ENCODE peak calls at places on chromosomes 4 and X, in four cellular contexts. S is fibroblast of pulmonary artery, E is tibial nerve, Q is AG04450. P is an unnamed sample.

GRCh38 chr4:47526281-47526680 is 41.2 kb downstream of the ATP10D start:
- DNase-seq in Q (no peak), S (no peak), E (no peak), P (no peak)

GRCh38 chr4:174222266-174222872 is 61.1 kb downstream of the FBXO8 start:
- DNase-seq in E (no peak), Q (no peak), S (peak; percentile 56), P (no peak)

GRCh38 chrX:77953708-77954107 is 15.7 kb downstream of the PGAM4 start:
- DNase-seq in S (no peak), E (no peak), Q (no peak), P (no peak)

GRCh38 chr4:173272987-173273386 is 61.2 kb downstream of the HMGB2 start:
- DNase-seq in E (no peak), S (peak; percentile 72), Q (peak; percentile 53), P (no peak)

GRCh38 chrX:56833626-56834025 is 104.6 kb downstream of the NBDY start:
- DNase-seq in E (no peak), Q (no peak), S (peak; percentile 39), P (no peak)

GRCh38 chrX:108186811-108187210 is 95.2 kb downstream of the ATG4A start:
- DNase-seq in Q (peak; percentile 45), E (no peak), S (peak; percentile 69), P (no peak)

GRCh38 chr4:54063737-54064316 is 578 bp downstream of the CHIC2 start:
- DNase-seq in Q (no peak), E (no peak), S (no peak), P (peak; percentile 68)

GRCh38 chr4:124111922-124112321 is 600.6 kb downstream of the ANKRD50 start:
- DNase-seq in S (peak; percentile 97), E (no peak), Q (peak; percentile 49), P (no peak)

GRCh38 chrX:91435465-91435864 is 826 bp downstream of the PABPC5 start:
- DNase-seq in E (no peak), S (no peak), Q (no peak), P (no peak)

GRCh38 chr4:99205104-99205979 is 13.7 kb downstream of the ADH6 start:
- DNase-seq in E (no peak), Q (no peak), S (peak; percentile 65), P (no peak)

GRCh38 chrX:10011261-10011931 is 44.2 kb downstream of the CLDN34 start:
- DNase-seq in E (no peak), Q (no peak), S (peak; percentile 84), P (no peak)

GRCh38 chrX:35919536-35920309 is at the start of gene CFAP47:
- DNase-seq in E (no peak), S (no peak), Q (no peak), P (no peak)

GRCh38 chr4:172202480-172203076 is 389.4 kb downstream of the GALNTL6 start:
- DNase-seq in E (no peak), Q (peak; percentile 0), S (peak; percentile 46), P (no peak)

GRCh38 chr4:24743931-24744330 is 51.4 kb upstream of the SOD3 start:
- DNase-seq in Q (no peak), S (no peak), E (no peak), P (no peak)

GRCh38 chrX:30570505-30570904 is 7.1 kb downstream of the TASL start:
- DNase-seq in S (peak; percentile 49), Q (no peak), E (no peak), P (no peak)

GRCh38 chrX:47177079-47177478 is 16.6 kb upstream of the UBA1 start:
- DNase-seq in Q (no peak), E (no peak), S (no peak), P (no peak)

GRCh38 chrX:102514536-102514935 is 2.0 kb downstream of the TMSB15A start:
- DNase-seq in E (no peak), S (no peak), Q (no peak), P (no peak)

GRCh38 chr4:172815499-172816175 is 353.0 kb upstream of the GALNT7 start:
- DNase-seq in S (no peak), E (no peak), Q (no peak), P (no peak)

DNA sequence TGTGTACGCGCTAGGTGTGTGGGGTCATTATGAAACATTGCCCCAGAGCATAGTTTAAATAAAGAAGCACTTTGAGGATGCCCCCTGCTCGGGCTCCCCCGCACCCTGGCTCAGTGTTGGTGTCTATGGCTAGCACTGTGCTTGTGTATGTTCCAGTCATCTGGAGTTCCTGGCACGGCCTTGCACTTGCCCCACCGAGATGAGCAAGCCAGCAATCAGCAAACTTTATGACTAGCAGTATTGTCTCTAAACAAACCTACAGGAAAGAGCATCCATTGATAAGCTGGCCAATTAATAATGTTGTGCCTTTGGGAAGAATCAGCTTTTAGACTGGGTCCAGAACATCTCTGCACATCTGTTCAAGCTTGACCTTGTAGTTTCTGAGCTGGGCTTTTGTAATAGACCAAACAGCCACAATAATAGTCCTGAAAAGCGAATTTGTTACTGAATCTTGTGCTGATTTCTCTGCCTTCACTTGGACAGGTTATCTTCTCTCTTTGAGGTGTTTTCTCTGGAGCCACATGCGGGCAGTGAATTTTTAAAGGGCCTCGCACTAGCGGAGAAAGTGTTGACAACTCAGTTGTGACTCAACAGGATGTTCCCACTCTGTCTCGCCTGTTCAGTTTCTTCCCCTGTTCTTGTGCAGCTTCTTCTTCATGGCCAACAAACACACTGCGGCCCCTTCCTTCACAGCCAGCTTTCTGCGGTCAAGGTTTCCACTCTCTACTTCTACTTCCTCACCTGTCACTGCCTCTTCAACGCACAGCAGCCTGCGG is 895 bp upstream of the SHROOM4 start:
- DNase-seq in E (no peak), S (peak; percentile 54), Q (no peak), P (no peak)
- H3K4me3 ChIP-seq in E (peak overlapping the region; percentile 44), S (peak overlapping the region; percentile 62), Q (peak overlapping the region; percentile 63), P (no peak overlapping the region)

GRCh38 chr4:102503301-102503746 is 2.2 kb downstream of the NFKB1 start:
- DNase-seq in S (no peak), E (no peak), Q (no peak), P (no peak)

GRCh38 chr4:102504941-102505340 is 3.8 kb downstream of the NFKB1 start:
- DNase-seq in S (no peak), Q (no peak), E (no peak), P (no peak)

GRCh38 chr4:102501635-102502382 is 650 bp downstream of the NFKB1 start:
- DNase-seq in Q (no peak), E (peak; percentile 59), S (peak; percentile 75), P (peak; percentile 69)

GRCh38 chr4:102505708-102506107 is 4.5 kb downstream of the NFKB1 start:
- DNase-seq in E (no peak), S (no peak), Q (no peak), P (no peak)

DNA sequence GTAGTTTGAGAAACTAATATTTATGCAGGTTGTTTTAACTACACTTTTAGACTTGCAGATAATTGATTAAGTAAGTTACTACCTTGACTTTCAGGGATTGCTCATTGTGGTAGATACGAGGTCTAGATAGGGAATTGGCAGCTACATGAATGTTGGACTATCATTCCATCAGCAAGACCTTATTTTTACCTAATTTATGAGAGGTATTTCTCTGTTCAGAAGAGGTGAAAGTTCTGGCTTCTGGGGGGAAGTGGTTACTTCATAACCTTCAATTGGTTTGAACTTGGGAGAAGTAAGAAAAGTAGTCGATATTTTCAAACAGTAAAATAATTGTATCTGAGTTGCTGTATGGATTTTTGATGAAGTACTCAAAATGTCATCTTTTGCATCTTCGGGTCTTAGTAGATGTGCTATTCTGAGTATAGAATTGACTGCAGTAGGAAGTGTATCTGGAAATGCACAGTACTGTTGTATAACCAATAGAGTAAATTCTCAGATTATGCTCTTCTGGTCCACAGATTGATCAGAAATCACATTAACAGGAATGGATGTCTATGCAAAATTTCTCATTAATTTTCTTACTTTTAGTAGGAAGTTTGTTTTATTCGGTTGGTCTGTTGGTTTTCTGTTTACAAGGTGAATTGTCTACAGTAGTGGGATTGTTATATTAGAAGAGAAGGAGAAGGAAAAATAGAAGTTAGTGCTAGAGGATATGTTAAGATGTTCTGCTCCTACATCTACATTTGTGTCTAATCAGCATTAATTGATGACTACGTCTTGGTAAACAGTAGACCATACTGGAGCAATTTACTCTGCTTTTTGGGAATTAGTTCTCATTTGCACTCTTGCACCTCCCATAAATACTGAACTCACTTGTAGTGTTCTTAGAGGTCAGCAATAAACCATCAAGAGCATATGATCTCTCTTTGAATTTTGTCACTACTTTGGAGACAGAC is 3.0 kb downstream of the NFKB1 start:
- DNase-seq in E (no peak), Q (no peak), S (no peak), P (no peak)
- H3K4me3 ChIP-seq in E (no peak overlapping the region), Q (no peak overlapping the region), S (peak overlapping the region; percentile 84), P (peak overlapping the region; percentile 87)

GRCh38 chr4:81751531-81752291 is 280.0 kb upstream of the RASGEF1B start:
- DNase-seq in S (no peak), E (no peak), Q (no peak), P (no peak)
- H3K4me3 ChIP-seq in S (no peak overlapping the region), E (no peak overlapping the region), Q (no peak overlapping the region), P (no peak overlapping the region)

DNA sequence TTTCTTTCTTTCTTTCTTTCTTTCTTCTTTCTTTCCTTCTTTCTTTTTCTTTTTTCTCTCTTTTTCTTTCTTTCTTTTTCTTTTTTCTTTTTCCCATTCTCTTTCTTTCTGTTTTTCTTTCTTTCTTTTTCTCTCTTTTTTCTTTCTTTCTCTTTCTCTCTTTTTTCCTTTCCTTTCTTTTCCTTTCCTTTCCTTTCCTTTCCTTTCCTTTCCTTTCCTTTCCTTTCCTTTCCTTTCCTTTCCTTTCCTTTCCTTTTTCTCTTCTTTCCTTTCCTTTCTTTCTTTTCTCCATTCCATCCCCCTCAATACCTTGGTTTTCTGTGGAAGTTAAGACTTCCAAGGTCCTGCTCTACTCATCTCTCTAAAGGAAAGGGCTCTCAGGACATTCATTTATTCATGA is 102.8 kb upstream of the CLNK start:
- DNase-seq in Q (no peak), S (no peak), E (no peak), P (no peak)
- H3K4me3 ChIP-seq in Q (no peak overlapping the region), S (no peak overlapping the region), E (no peak overlapping the region), P (no peak overlapping the region)

GRCh38 chr4:140000232-140000631 is 153.8 kb downstream of the MAML3 start:
- DNase-seq in Q (no peak), S (no peak), E (no peak), P (no peak)

GRCh38 chr4:140005699-140006098 is 148.3 kb downstream of the MAML3 start:
- DNase-seq in Q (no peak), S (no peak), E (no peak), P (no peak)

GRCh38 chr4:140003851-140004579 is 150.0 kb downstream of the MAML3 start:
- DNase-seq in E (no peak), Q (no peak), S (no peak), P (no peak)

DNA sequence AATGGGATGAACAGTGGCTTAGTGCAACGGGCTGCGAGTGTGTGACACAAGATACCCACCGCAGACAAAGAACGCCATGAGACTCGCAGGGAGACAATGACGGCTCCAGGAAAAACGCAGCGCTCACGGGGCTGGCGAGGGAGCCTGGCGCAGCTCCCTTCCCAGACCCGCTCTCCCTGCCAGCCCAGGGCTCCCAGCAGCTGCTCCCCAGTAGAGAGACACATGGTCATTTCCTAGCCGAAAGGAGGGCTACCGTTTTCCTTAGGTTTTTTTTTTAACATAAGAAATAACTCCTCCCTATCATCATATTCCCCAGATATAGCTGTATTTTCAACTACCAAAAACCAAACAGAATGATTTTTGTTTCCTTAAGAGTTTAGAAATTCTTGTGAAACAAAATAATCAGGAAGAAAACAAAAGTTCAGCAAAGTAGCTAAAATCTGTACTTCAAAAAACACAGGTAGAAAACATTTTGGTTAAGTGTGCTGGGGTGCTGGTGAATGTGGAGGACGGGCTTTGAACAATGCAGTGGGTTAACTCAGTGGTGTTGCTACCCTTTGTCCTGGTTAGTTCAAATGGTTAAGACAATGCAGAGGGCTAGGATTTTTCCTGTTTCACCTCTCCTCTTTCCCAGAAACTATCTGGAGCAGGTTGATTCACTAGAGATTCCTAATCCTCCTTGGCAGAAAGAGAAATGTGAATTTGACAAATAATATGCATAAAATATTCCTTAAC is 149.2 kb downstream of the MAML3 start:
- DNase-seq in S (peak; percentile 67), Q (no peak), E (peak; percentile 23), P (peak; percentile 35)
- H3K4me3 ChIP-seq in S (peak overlapping the region; percentile 41), Q (peak overlapping the region; percentile 46), E (peak overlapping the region; percentile 48), P (no peak overlapping the region)

P was measured in MG63.